ENCODE peak calls at places on chromosomes 16 and 17, in four cellular contexts. One of them, this sample, is unnamed.

GRCh38 chr16:1818204-1818872 is 8.3 kb downstream of the HAGH start:
- DNase-seq in HepG2: no peak
- DNase-seq in K562: no peak
- DNase-seq in H1: no peak
- DNase-seq in this sample: no peak

GRCh38 chr17:42682400-42683384 is at the start of gene CNTNAP1:
- DNase-seq in K562: no peak
- DNase-seq in H1: peak; percentile 77
- DNase-seq in HepG2: peak; percentile 45
- DNase-seq in this sample: no peak

GRCh38 chr17:39863244-39863917 is 731 bp downstream of the IKZF3 start:
- DNase-seq in K562: no peak
- DNase-seq in HepG2: no peak
- DNase-seq in H1: no peak
- DNase-seq in this sample: no peak

GRCh38 chr16:59341368-59341767 is 607.3 kb upstream of the GOT2 start:
- DNase-seq in HepG2: no peak
- DNase-seq in K562: peak; percentile 5
- DNase-seq in H1: no peak
- DNase-seq in this sample: no peak

GRCh38 chr17:53740312-53740711 is 82.4 kb upstream of the KIF2B start:
- DNase-seq in H1: no peak
- DNase-seq in K562: no peak
- DNase-seq in HepG2: no peak
- DNase-seq in this sample: no peak

GRCh38 chr17:81440511-81441244 is 45.4 kb downstream of the BAHCC1 start:
- DNase-seq in K562: peak; percentile 64
- DNase-seq in HepG2: peak; percentile 67
- DNase-seq in H1: peak; percentile 90
- DNase-seq in this sample: no peak

GRCh38 chr16:104355-104754 is 26.3 kb downstream of the MPG start:
- DNase-seq in K562: no peak
- DNase-seq in H1: no peak
- DNase-seq in HepG2: no peak
- DNase-seq in this sample: no peak

GRCh38 chr17:6110592-6110991 is 40.4 kb downstream of the WSCD1 start:
- DNase-seq in H1: no peak
- DNase-seq in HepG2: peak; percentile 20
- DNase-seq in K562: no peak
- DNase-seq in this sample: no peak

GRCh38 chr17:80704381-80704819 is 159.8 kb downstream of the RPTOR start:
- DNase-seq in HepG2: no peak
- DNase-seq in H1: no peak
- DNase-seq in K562: no peak
- DNase-seq in this sample: no peak

GRCh38 chr17:17628388-17629008 is 37.0 kb upstream of the PEMT start:
- DNase-seq in H1: no peak
- DNase-seq in K562: no peak
- DNase-seq in HepG2: no peak
- DNase-seq in this sample: no peak

GRCh38 chr16:17282247-17282646 is 188.5 kb downstream of the XYLT1 start:
- DNase-seq in H1: no peak
- DNase-seq in HepG2: no peak
- DNase-seq in K562: no peak
- DNase-seq in this sample: no peak

GRCh38 chr17:60170835-60171752 is 21.3 kb downstream of the CA4 start:
- DNase-seq in H1: no peak
- DNase-seq in K562: no peak
- DNase-seq in HepG2: no peak
- DNase-seq in this sample: no peak

GRCh38 chr16:12229759-12230594 is 253.4 kb downstream of the SNX29 start:
- DNase-seq in K562: no peak
- DNase-seq in H1: no peak
- DNase-seq in HepG2: peak; percentile 46
- DNase-seq in this sample: no peak

GRCh38 chr16:22004321-22004720 is 3.4 kb upstream of the PDZD9 start:
- DNase-seq in K562: no peak
- DNase-seq in HepG2: no peak
- DNase-seq in H1: peak; percentile 39
- DNase-seq in this sample: no peak

GRCh38 chr16:31472559-31473203 is 729 bp downstream of the TGFB1I1 start:
- DNase-seq in K562: peak; percentile 71
- DNase-seq in HepG2: peak; percentile 58
- DNase-seq in H1: peak; percentile 92
- DNase-seq in this sample: peak; percentile 90

GRCh38 chr16:65120811-65121721 is 797 bp downstream of the CDH11 start:
- DNase-seq in HepG2: no peak
- DNase-seq in H1: peak; percentile 69
- DNase-seq in K562: no peak
- DNase-seq in this sample: no peak

GRCh38 chr16:58306327-58306726 is 11.5 kb upstream of the PRSS54 start:
- DNase-seq in H1: no peak
- DNase-seq in K562: peak; percentile 69
- DNase-seq in HepG2: peak; percentile 15
- DNase-seq in this sample: peak; percentile 26

GRCh38 chr16:77298638-77299360 is 99.6 kb downstream of the SYCE1L start:
- DNase-seq in H1: no peak
- DNase-seq in K562: no peak
- DNase-seq in HepG2: no peak
- DNase-seq in this sample: no peak

GRCh38 chr17:38600906-38601305 is 4.8 kb downstream of the SRCIN1 start:
- DNase-seq in HepG2: no peak
- DNase-seq in H1: no peak
- DNase-seq in K562: peak; percentile 16
- DNase-seq in this sample: no peak

GRCh38 chr17:17812211-17813054 is 24.4 kb downstream of the SREBF1 start:
- DNase-seq in H1: peak; percentile 99
- DNase-seq in HepG2: peak; percentile 52
- DNase-seq in K562: peak; percentile 76
- DNase-seq in this sample: no peak

GRCh38 chr16:77234611-77235010 is 35.4 kb downstream of the SYCE1L start:
- DNase-seq in H1: no peak
- DNase-seq in HepG2: no peak
- DNase-seq in K562: no peak
- DNase-seq in this sample: no peak

GRCh38 chr16:8391219-8391757 is 199.0 kb downstream of the TMEM114 start:
- DNase-seq in HepG2: peak; percentile 64
- DNase-seq in K562: no peak
- DNase-seq in H1: no peak
- DNase-seq in this sample: no peak

GRCh38 chr17:79815836-79816371 is 19.0 kb upstream of the CBX8 start:
- DNase-seq in K562: no peak
- DNase-seq in H1: peak; percentile 61
- DNase-seq in HepG2: no peak
- DNase-seq in this sample: no peak

GRCh38 chr17:43832976-43833829 is at the start of gene MPP3:
- DNase-seq in HepG2: no peak
- DNase-seq in H1: peak; percentile 68
- DNase-seq in K562: peak; percentile 83
- DNase-seq in this sample: no peak

GRCh38 chr17:77924757-77925336 is 33.7 kb upstream of the TNRC6C start:
- DNase-seq in H1: peak; percentile 80
- DNase-seq in HepG2: no peak
- DNase-seq in K562: peak; percentile 39
- DNase-seq in this sample: no peak

GRCh38 chr17:21296097-21297025 is 11.8 kb downstream of the MAP2K3 start:
- DNase-seq in H1: no peak
- DNase-seq in K562: peak; percentile 81
- DNase-seq in HepG2: no peak
- DNase-seq in this sample: no peak

GRCh38 chr16:16042076-16042475 is 92.7 kb downstream of the ABCC1 start:
- DNase-seq in K562: no peak
- DNase-seq in H1: no peak
- DNase-seq in HepG2: no peak
- DNase-seq in this sample: no peak

GRCh38 chr17:55434721-55435120 is 13.1 kb upstream of the MMD start:
- DNase-seq in H1: no peak
- DNase-seq in HepG2: no peak
- DNase-seq in K562: no peak
- DNase-seq in this sample: no peak

GRCh38 chr17:49598918-49599317 is 23.2 kb downstream of the NXPH3 start:
- DNase-seq in HepG2: no peak
- DNase-seq in H1: no peak
- DNase-seq in K562: no peak
- DNase-seq in this sample: no peak

GRCh38 chr17:35052780-35053179 is 10.7 kb downstream of the RFFL start:
- DNase-seq in H1: no peak
- DNase-seq in HepG2: no peak
- DNase-seq in K562: no peak
- DNase-seq in this sample: no peak

GRCh38 chr17:35293151-35293837 is 50.4 kb downstream of the SLFN5 start:
- DNase-seq in H1: no peak
- DNase-seq in HepG2: no peak
- DNase-seq in K562: no peak
- DNase-seq in this sample: no peak

DNA sequence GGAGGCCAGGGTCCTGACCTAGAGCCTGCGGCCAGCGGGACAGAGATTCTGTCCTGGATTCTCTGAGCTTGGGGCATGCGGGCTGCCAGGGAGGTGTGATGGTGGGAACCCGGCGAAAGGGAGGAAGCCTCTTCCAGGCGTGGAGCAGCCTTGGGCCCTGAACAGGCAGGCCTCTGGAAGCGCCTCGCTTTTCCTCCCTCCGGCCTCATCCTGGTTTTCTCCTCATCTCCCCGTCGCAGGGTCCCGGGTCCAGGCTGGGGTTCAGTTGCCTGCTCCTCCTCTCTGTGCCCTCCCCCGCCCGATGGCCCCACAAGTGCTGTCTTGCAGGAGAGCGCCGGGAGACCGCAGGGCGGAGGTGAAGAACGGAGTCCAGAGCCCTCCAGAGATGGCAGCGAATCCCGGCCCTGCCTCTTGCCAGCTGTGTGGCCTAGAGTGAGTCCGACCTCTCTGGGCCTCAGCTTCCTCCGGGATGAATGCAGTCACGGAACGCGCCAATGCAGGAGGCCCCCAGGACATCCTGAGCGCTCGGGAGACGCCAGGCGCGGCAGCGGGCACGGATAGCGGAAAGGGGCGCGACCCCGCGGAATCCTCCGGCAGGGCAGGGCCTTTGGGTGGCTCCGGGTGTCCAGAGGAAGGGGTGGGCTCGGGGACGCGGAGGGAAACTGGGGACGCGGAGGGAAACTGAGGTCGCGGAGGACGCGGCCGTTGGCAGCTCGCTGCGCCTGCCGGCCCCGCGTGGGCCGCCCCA is 553 bp upstream of the RAB11FIP4 start:
- DNase-seq in K562: no peak
- DNase-seq in HepG2: no peak
- DNase-seq in H1: peak; percentile 70
- DNase-seq in this sample: no peak
- TF ChIP-seq SP1 in K562: no peak
- TF ChIP-seq SP1 in HepG2: no peak
- TF ChIP-seq SP1 in H1: no peak
- TF ChIP-seq SP1 in this sample: no peak

GRCh38 chr16:4790261-4790660 is 2.1 kb upstream of the SEPTIN12 start:
- DNase-seq in K562: no peak
- DNase-seq in H1: no peak
- DNase-seq in HepG2: no peak
- DNase-seq in this sample: no peak

GRCh38 chr16:4787627-4788482 is at the start of gene SEPTIN12:
- DNase-seq in K562: no peak
- DNase-seq in H1: no peak
- DNase-seq in HepG2: no peak
- DNase-seq in this sample: no peak

GRCh38 chr16:4787068-4787467 is 1.1 kb downstream of the SEPTIN12 start:
- DNase-seq in H1: peak; percentile 34
- DNase-seq in HepG2: no peak
- DNase-seq in K562: no peak
- DNase-seq in this sample: no peak

GRCh38 chr16:4788910-4789309 is 765 bp upstream of the SEPTIN12 start:
- DNase-seq in K562: no peak
- DNase-seq in HepG2: no peak
- DNase-seq in H1: no peak
- DNase-seq in this sample: no peak

GRCh38 chr16:4788489-4788889 is 344 bp upstream of the SEPTIN12 start:
- DNase-seq in HepG2: peak; percentile 64
- DNase-seq in H1: no peak
- DNase-seq in K562: no peak
- DNase-seq in this sample: no peak
- TF ChIP-seq FOSL1 in HepG2: no peak
- TF ChIP-seq FOSL1 in H1: no peak
- TF ChIP-seq FOSL1 in K562: no peak
- TF ChIP-seq FOSL1 in this sample: no peak

DNA sequence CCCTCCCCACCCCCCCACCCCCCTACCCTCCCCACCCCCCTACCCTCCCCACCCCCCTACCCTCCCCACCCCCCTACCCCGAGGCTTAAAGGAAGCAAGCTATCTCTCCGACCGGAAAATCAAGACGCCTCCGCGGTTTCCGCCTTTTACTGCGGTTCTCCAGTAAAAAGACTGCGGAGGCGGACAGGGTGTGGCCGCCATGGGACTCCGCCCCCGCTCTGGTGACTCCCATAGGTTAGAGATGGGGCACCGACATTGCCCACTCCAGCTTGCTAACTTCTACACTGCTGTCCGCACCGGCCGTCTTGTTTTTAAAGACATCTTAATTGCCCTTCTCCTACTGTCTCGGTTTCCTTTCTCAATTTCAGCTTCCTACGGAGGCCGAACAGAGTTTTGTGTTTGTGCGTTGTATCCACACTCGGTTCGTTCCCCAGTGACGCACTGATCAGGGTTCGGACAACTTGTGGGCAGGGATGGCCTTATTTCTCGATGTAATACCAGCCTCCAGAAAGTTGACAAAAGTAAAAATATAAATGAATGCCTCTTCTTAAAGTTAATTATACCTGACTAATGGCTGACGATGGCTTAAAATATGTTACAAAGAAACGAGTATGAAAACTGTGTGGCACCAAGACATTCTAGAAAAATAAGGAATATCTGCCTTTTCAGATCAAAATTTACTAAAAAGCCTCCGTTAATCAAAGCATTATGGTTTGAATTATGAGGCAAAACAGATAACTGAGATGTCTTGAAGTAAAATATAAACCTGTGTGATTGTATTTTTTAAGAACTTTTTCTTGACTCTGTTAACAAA is 1.1 kb upstream of the ZNF200 start:
- DNase-seq in H1: peak; percentile 49
- DNase-seq in K562: peak; percentile 83
- DNase-seq in HepG2: no peak
- DNase-seq in this sample: no peak
- TF ChIP-seq SP1 in H1: no peak
- TF ChIP-seq SP1 in K562: no peak
- TF ChIP-seq SP1 in HepG2: no peak
- TF ChIP-seq SP1 in this sample: no peak

GRCh38 chr16:56774009-56774408 is 44.1 kb downstream of the NUP93 start:
- DNase-seq in HepG2: no peak
- DNase-seq in K562: no peak
- DNase-seq in H1: no peak
- DNase-seq in this sample: no peak

GRCh38 chr16:56777533-56777932 is 47.6 kb downstream of the NUP93 start:
- DNase-seq in K562: no peak
- DNase-seq in H1: no peak
- DNase-seq in HepG2: no peak
- DNase-seq in this sample: no peak

GRCh38 chr16:56775162-56775561 is 45.2 kb downstream of the NUP93 start:
- DNase-seq in HepG2: no peak
- DNase-seq in H1: no peak
- DNase-seq in K562: no peak
- DNase-seq in this sample: no peak

GRCh38 chr16:56773531-56773930 is 43.6 kb downstream of the NUP93 start:
- DNase-seq in H1: no peak
- DNase-seq in K562: no peak
- DNase-seq in HepG2: no peak
- DNase-seq in this sample: no peak

GRCh38 chr16:56776562-56776961 is 46.6 kb downstream of the NUP93 start:
- DNase-seq in HepG2: no peak
- DNase-seq in K562: peak; percentile 18
- DNase-seq in H1: no peak
- DNase-seq in this sample: no peak
- TF ChIP-seq FOSL1 in HepG2: no peak
- TF ChIP-seq FOSL1 in K562: no peak
- TF ChIP-seq FOSL1 in H1: no peak
- TF ChIP-seq FOSL1 in this sample: no peak